ENCODE peak calls at places on chromosomes 3 and 15, in eight cellular contexts. Y is GM23248, Q is PC-3, N is MM.1S, L is HCT116, P is neural progenitor cell, E is OCI-LY7, I is hepatocyte. Z is an unnamed sample.

GRCh38 chr3:9704343-9705322 is 1.0 kb downstream of the CPNE9 start:
- DNase-seq in Y (peak), Q (peak), N (no peak), L (no peak), P (peak), E (no peak), I (peak), Z (peak)

GRCh38 chr3:124592658-124593441 is 137.4 kb upstream of the UMPS start:
- DNase-seq in Y (no peak), Q (peak), N (peak), L (peak), P (no peak), E (no peak), I (peak), Z (peak)

GRCh38 chr3:146466596-146466995 is 2.8 kb downstream of the PLSCR2 start:
- DNase-seq in Y (peak), Q (peak), N (no peak), L (no peak), P (no peak), E (no peak), I (no peak), Z (no peak)

GRCh38 chr3:72630614-72631344 is 217.5 kb downstream of the SHQ1 start:
- DNase-seq in Y (no peak), Q (no peak), N (no peak), L (no peak), P (no peak), E (no peak), I (no peak), Z (no peak)

GRCh38 chr3:39000008-39000450 is 51.7 kb downstream of the SCN11A start:
- DNase-seq in Y (peak), Q (peak), N (peak), L (peak), P (peak), E (peak), I (peak), Z (peak)

GRCh38 chr15:86162676-86163075 is 83.0 kb downstream of the AGBL1 start:
- DNase-seq in Y (no peak), Q (no peak), N (no peak), L (no peak), P (no peak), E (no peak), I (no peak), Z (no peak)

GRCh38 chr15:71093089-71094024 is 21.9 kb upstream of the THSD4 start:
- DNase-seq in Y (peak), Q (peak), N (no peak), L (peak), P (no peak), E (no peak), I (peak), Z (no peak)

GRCh38 chr3:52528596-52529375 is 4.9 kb downstream of the NT5DC2 start:
- DNase-seq in Y (no peak), Q (no peak), N (no peak), L (no peak), P (peak), E (no peak), I (no peak), Z (no peak)

GRCh38 chr3:107524214-107525100 is 1.7 kb downstream of the BBX start:
- DNase-seq in Y (peak), Q (peak), N (peak), L (no peak), P (peak), E (peak), I (peak), Z (peak)

GRCh38 chr15:99956022-99956775 is 223.0 kb upstream of the LYSMD4 start:
- DNase-seq in Y (no peak), Q (no peak), N (no peak), L (no peak), P (no peak), E (no peak), I (no peak), Z (no peak)

DNA sequence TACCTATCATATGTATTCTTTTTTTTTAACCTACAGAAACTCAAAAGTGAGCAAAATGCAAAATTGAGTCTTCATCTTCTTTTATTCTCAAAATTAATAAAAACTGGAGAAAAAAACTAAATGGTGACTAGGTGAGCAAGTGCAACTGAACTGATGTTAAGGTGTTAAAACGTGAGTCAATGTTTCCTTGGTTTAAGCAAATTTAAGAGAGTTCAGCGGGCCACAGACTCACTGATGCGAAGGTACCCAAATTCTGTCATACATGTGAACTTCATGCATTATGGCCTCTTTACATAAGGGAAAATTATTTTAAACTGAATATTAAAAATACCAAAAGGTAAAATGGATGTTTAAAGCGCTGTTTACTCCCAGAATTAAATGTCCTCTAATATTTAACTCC is 206.6 kb downstream of the FOXP1 start:
- DNase-seq in Y (no peak), Q (no peak), N (no peak), L (no peak), P (no peak), E (peak), I (no peak), Z (no peak)
- H3K4me2 ChIP-seq in Y (no peak), Q (no peak), N (no peak), L (no peak), P (no peak), E (peak), I (no peak), Z (no peak)

GRCh38 chr15:68241088-68241935 is 11.8 kb upstream of the CLN6 start:
- DNase-seq in Y (no peak), Q (no peak), N (no peak), L (no peak), P (peak), E (no peak), I (no peak), Z (peak)
- TF ChIP-seq EZH2phosphoT487 in Y (no peak), Q (no peak), N (no peak), L (no peak), P (no peak), E (no peak), I (no peak), Z (no peak)

GRCh38 chr3:156685198-156685597 is 10.8 kb downstream of the TIPARP start:
- DNase-seq in Y (peak), Q (no peak), N (peak), L (no peak), P (peak), E (no peak), I (no peak), Z (no peak)
- H3K4me2 ChIP-seq in Y (peak), Q (peak), N (peak), L (no peak), P (no peak), E (peak), I (peak), Z (no peak)

GRCh38 chr15:77454265-77454664 is 33.6 kb downstream of the HMG20A start:
- DNase-seq in Y (peak), Q (no peak), N (no peak), L (no peak), P (no peak), E (no peak), I (no peak), Z (no peak)
- TF ChIP-seq EZH2phosphoT487 in Y (no peak), Q (no peak), N (no peak), L (no peak), P (no peak), E (no peak), I (no peak), Z (no peak)

DNA sequence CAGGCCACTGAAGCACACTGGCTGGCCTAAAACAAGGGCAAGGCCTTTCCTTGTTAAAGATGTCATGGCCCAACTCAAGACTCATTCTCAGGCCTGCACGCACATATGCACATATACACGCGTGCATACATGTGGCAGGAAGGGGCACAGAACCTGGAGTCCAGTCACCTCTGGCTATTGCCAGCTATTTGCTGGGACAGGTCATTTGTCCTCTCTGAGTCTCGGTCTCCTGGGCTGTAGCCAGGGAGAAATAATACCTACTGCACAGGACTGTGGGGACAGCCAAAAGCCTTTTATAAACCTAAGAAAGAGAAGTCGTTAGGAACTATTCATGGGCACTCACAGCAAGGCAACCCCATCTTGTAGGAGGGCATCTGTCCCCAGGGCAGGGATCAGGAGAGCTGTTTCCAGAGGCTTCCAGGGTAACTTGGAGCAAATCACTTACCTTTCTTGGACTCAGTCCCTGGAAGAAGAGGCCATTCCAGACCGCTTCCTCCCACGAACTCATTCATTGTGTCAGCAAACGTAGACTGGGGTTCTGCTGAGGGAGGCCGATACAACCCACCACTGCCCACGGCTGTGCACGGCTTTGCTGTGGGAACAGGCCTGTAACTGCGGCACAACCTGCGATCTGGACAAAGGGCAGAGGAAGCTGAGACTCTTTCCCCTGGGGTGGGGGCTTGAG is 41.1 kb upstream of the RHO start:
- DNase-seq in Y (no peak), Q (no peak), N (no peak), L (no peak), P (no peak), E (no peak), I (no peak), Z (no peak)
- H3K4me2 ChIP-seq in Y (peak), Q (peak), N (no peak), L (no peak), P (no peak), E (no peak), I (no peak), Z (no peak)

GRCh38 chr15:92112180-92112579 is 258.7 kb downstream of the SLCO3A1 start:
- DNase-seq in Y (peak), Q (no peak), N (no peak), L (no peak), P (no peak), E (no peak), I (no peak), Z (no peak)
- TF ChIP-seq EZH2phosphoT487 in Y (no peak), Q (no peak), N (no peak), L (no peak), P (no peak), E (no peak), I (no peak), Z (no peak)

GRCh38 chr3:56958879-56959607 is 101.4 kb upstream of the SPATA12 start:
- DNase-seq in Y (no peak), Q (no peak), N (no peak), L (no peak), P (no peak), E (peak), I (no peak), Z (no peak)
- H3K4me2 ChIP-seq in Y (no peak), Q (no peak), N (no peak), L (no peak), P (no peak), E (peak), I (no peak), Z (no peak)

DNA sequence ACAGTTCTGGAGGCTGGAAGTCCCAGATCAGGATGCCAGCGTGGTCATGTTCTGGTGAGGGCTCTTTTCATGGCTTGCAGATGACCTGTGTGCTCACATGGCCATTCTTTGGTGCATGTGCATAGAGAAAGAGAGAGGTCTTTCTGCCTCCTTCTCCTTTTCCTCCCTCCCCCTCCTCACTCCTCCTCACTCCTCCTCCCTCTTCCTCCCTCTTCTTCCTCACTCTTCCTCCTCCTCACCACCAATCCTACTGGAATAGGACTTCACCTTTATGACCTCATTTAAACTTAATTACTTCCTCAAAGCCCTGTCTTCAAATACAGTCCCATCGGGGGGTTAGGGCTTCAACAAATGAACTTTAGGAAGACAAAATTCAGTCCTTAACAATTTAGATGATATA is 23.8 kb downstream of the ZNF654 start:
- DNase-seq in Y (no peak), Q (no peak), N (no peak), L (no peak), P (no peak), E (no peak), I (no peak), Z (no peak)
- TF ChIP-seq EZH2phosphoT487 in Y (no peak), Q (no peak), N (no peak), L (no peak), P (no peak), E (no peak), I (no peak), Z (no peak)

Z was measured in GM23338.